ENCODE peak calls at places on chromosomes 1 and 21, in six cellular contexts. R is DMS153, D is T1000, B is AML-193, G is pulmonary artery endothelial cell, T is HuH-7.5. Q is an unnamed sample.
A peak's percentile ranks its signal among the peaks of the same experiment; 100 is the strongest.

GRCh38 chr1:30188329-30188728 is 535.1 kb downstream of the MATN1 start:
- DNase-seq in R (no peak), D (no peak), B (no peak), G (no peak), T (no peak), Q (no peak)

GRCh38 chr1:6592865-6593593 is 9.6 kb downstream of the KLHL21 start:
- DNase-seq in R (no peak), D (no peak), B (no peak), G (no peak), T (no peak), Q (no peak)

GRCh38 chr21:37281993-37282392 is 14.9 kb upstream of the VPS26C start:
- DNase-seq in R (peak; percentile 56), D (no peak), B (no peak), G (no peak), T (no peak), Q (peak; percentile 6)

GRCh38 chr1:114428083-114428754 is 82.8 kb downstream of the TRIM33 start:
- DNase-seq in R (no peak), D (no peak), B (peak; percentile 23), G (no peak), T (no peak), Q (no peak)

GRCh38 chr1:41696381-41696780 is 211.9 kb upstream of the EDN2 start:
- DNase-seq in R (no peak), D (no peak), B (no peak), G (no peak), T (no peak), Q (no peak)

GRCh38 chr1:61238371-61238689 is 156.0 kb downstream of the NFIA start:
- DNase-seq in R (no peak), D (no peak), B (no peak), G (no peak), T (no peak), Q (no peak)

GRCh38 chr21:44987886-44988606 is 48.2 kb downstream of the SLX9 start:
- DNase-seq in R (no peak), D (no peak), B (no peak), G (no peak), T (no peak), Q (no peak)

GRCh38 chr1:218718216-218718615 is 373.1 kb downstream of the TGFB2 start:
- DNase-seq in R (no peak), D (no peak), B (no peak), G (no peak), T (no peak), Q (no peak)

GRCh38 chr1:119531606-119532323 is 24.8 kb downstream of the HSD3B1 start:
- DNase-seq in R (no peak), D (no peak), B (no peak), G (no peak), T (no peak), Q (no peak)

GRCh38 chr1:225866061-225866844 is 15.9 kb downstream of the TMEM63A start:
- DNase-seq in R (no peak), D (no peak), B (peak; percentile 86), G (no peak), T (no peak), Q (no peak)

GRCh38 chr1:237041795-237042466 is at the start of gene RYR2:
- DNase-seq in R (no peak), D (no peak), B (no peak), G (no peak), T (no peak), Q (peak; percentile 21)

GRCh38 chr1:116820362-116820761 is 66.1 kb downstream of the CD2 start:
- DNase-seq in R (peak; percentile 76), D (no peak), B (no peak), G (no peak), T (no peak), Q (no peak)

GRCh38 chr1:235866207-235866912 is at the start of gene LYST:
- DNase-seq in R (peak; percentile 43), D (no peak), B (peak; percentile 35), G (no peak), T (peak; percentile 40), Q (peak; percentile 16)

GRCh38 chr1:113747376-113747775 is 11.9 kb downstream of the PHTF1 start:
- DNase-seq in R (no peak), D (no peak), B (no peak), G (no peak), T (no peak), Q (no peak)

GRCh38 chr1:99370476-99370875 is 106.2 kb downstream of the PLPPR4 start:
- DNase-seq in R (no peak), D (no peak), B (no peak), G (no peak), T (no peak), Q (no peak)

GRCh38 chr21:38777015-38777414 is 28.7 kb upstream of the ETS2 start:
- DNase-seq in R (no peak), D (no peak), B (no peak), G (no peak), T (no peak), Q (no peak)

GRCh38 chr1:2644591-2645101 is 11.8 kb upstream of the MMEL1 start:
- DNase-seq in R (no peak), D (no peak), B (no peak), G (no peak), T (no peak), Q (no peak)

GRCh38 chr1:11059990-11060948 is at the start of gene SRM:
- DNase-seq in R (peak; percentile 91), D (peak; percentile 88), B (peak; percentile 89), G (peak; percentile 63), T (peak; percentile 97), Q (peak; percentile 55)

GRCh38 chr1:160261526-160261877 is 847 bp downstream of the DCAF8 start:
- DNase-seq in R (peak; percentile 35), D (no peak), B (no peak), G (peak; percentile 45), T (peak; percentile 55), Q (peak; percentile 54)

GRCh38 chr1:228423399-228424053 is 6.9 kb upstream of the TRIM17 start:
- DNase-seq in R (no peak), D (no peak), B (no peak), G (no peak), T (peak; percentile 66), Q (no peak)

GRCh38 chr1:240070188-240070587 is 21.5 kb upstream of the FMN2 start:
- DNase-seq in R (no peak), D (no peak), B (no peak), G (no peak), T (no peak), Q (no peak)

GRCh38 chr1:230426246-230427101 is at the start of gene PGBD5:
- DNase-seq in R (peak; percentile 73), D (peak; percentile 75), B (peak; percentile 42), G (no peak), T (peak; percentile 93), Q (peak; percentile 45)

GRCh38 chr1:203627819-203628184 is 1.2 kb downstream of the ATP2B4 start:
- DNase-seq in R (peak; percentile 11), D (no peak), B (peak; percentile 17), G (no peak), T (no peak), Q (no peak)

GRCh38 chr1:4170953-4171352 is 270.9 kb upstream of the C1orf174 start:
- DNase-seq in R (no peak), D (no peak), B (no peak), G (no peak), T (no peak), Q (no peak)

GRCh38 chr1:245332513-245332912 is 177.7 kb downstream of the KIF26B start:
- DNase-seq in R (no peak), D (no peak), B (no peak), G (no peak), T (no peak), Q (no peak)

GRCh38 chr1:60972841-60973364 is 109.5 kb upstream of the NFIA start:
- DNase-seq in R (no peak), D (peak; percentile 3), B (no peak), G (no peak), T (no peak), Q (no peak)

GRCh38 chr1:223500560-223501425 is 107.6 kb downstream of the CCDC185 start:
- DNase-seq in R (no peak), D (peak; percentile 78), B (no peak), G (peak; percentile 55), T (no peak), Q (no peak)

GRCh38 chr1:244347942-244348341 is 103.8 kb downstream of the ADSS2 start:
- DNase-seq in R (peak; percentile 61), D (peak; percentile 26), B (no peak), G (no peak), T (no peak), Q (no peak)

GRCh38 chr1:207981976-207982375 is 71.1 kb upstream of the CD34 start:
- DNase-seq in R (no peak), D (no peak), B (no peak), G (no peak), T (peak; percentile 35), Q (no peak)

GRCh38 chr1:64965239-64966157 is 851 bp downstream of the JAK1 start:
- DNase-seq in R (no peak), D (peak; percentile 48), B (peak; percentile 16), G (no peak), T (peak; percentile 43), Q (no peak)

GRCh38 chr21:17671733-17672132 is 59.0 kb upstream of the BTG3 start:
- DNase-seq in R (no peak), D (no peak), B (no peak), G (no peak), T (no peak), Q (no peak)